ENCODE peak calls at places on chromosomes 16 and 17, in five cellular contexts. D is activated T-cell treated with anti-CD3 and anti-CD28 coated beads for 1 hour; F is CD8-positive, alpha-beta T cell; H is GM03348; S is iPS DF 6.9. X is an unnamed sample.

GRCh38 chr16:66344533-66345145 is 21.9 kb upstream of the CDH5 start:
- DNase-seq in D (peak), F (no peak), H (peak), S (no peak), X (no peak)

GRCh38 chr17:15741624-15742023 is 9.5 kb downstream of the TBC1D26 start:
- DNase-seq in D (no peak), F (no peak), H (peak), S (no peak), X (no peak)

GRCh38 chr17:4444782-4445473 is 11.2 kb downstream of the SPNS3 start:
- DNase-seq in D (no peak), F (no peak), H (no peak), S (no peak), X (peak)

GRCh38 chr17:28467456-28468025 is 5.9 kb upstream of the SLC13A2 start:
- DNase-seq in D (no peak), F (no peak), H (peak), S (no peak), X (no peak)

GRCh38 chr16:84509032-84509950 is 4.8 kb upstream of the MEAK7 start:
- DNase-seq in D (no peak), F (no peak), H (no peak), S (no peak), X (peak)

GRCh38 chr16:4940719-4941118 is 3.8 kb upstream of the PPL start:
- DNase-seq in D (no peak), F (no peak), H (no peak), S (no peak), X (no peak)

GRCh38 chr16:84838383-84838948 is 18.7 kb downstream of the CRISPLD2 start:
- DNase-seq in D (no peak), F (no peak), H (no peak), S (no peak), X (no peak)

GRCh38 chr16:77873066-77873465 is 84.7 kb downstream of the VAT1L start:
- DNase-seq in D (no peak), F (no peak), H (no peak), S (no peak), X (no peak)

GRCh38 chr17:50638851-50639767 is 4.4 kb downstream of the ABCC3 start:
- DNase-seq in D (no peak), F (no peak), H (peak), S (no peak), X (no peak)

GRCh38 chr16:75758215-75758614 is 31.9 kb upstream of the CPHXL start:
- DNase-seq in D (no peak), F (no peak), H (peak), S (no peak), X (no peak)

GRCh38 chr16:85844786-85845185 is 45.3 kb downstream of the COX4I1 start:
- DNase-seq in D (no peak), F (no peak), H (no peak), S (no peak), X (no peak)

GRCh38 chr16:3882531-3882930 is 2.0 kb upstream of the CREBBP start:
- DNase-seq in D (no peak), F (no peak), H (no peak), S (no peak), X (no peak)

GRCh38 chr17:45438931-45439610 is 6.4 kb upstream of the ARHGAP27 start:
- DNase-seq in D (no peak), F (no peak), H (no peak), S (no peak), X (no peak)

GRCh38 chr16:51393381-51394005 is 242.4 kb upstream of the SALL1 start:
- DNase-seq in D (no peak), F (no peak), H (no peak), S (no peak), X (no peak)

GRCh38 chr16:88382491-88383400 is at the start of gene ZNF469:
- DNase-seq in D (no peak), F (no peak), H (peak), S (no peak), X (peak)

GRCh38 chr17:48500435-48501426 is 30.1 kb downstream of the HOXB1 start:
- DNase-seq in D (no peak), F (no peak), H (peak), S (no peak), X (no peak)

GRCh38 chr17:70171159-70171558 is 1.8 kb downstream of the KCNJ2 start:
- DNase-seq in D (no peak), F (no peak), H (no peak), S (no peak), X (no peak)

GRCh38 chr17:19312406-19312805 is 50.1 kb downstream of the B9D1 start:
- DNase-seq in D (no peak), F (no peak), H (no peak), S (no peak), X (no peak)

GRCh38 chr16:56625140-56625942 is at the start of gene MT1E:
- DNase-seq in D (no peak), F (no peak), H (peak), S (no peak), X (no peak)

GRCh38 chr16:65672960-65673359 is 551.1 kb upstream of the CDH11 start:
- DNase-seq in D (no peak), F (no peak), H (peak), S (no peak), X (no peak)

GRCh38 chr17:56624947-56625346 is 31.4 kb downstream of the NOG start:
- DNase-seq in D (no peak), F (no peak), H (no peak), S (no peak), X (no peak)

GRCh38 chr16:2284797-2285576 is 17.1 kb upstream of the RNPS1 start:
- DNase-seq in D (no peak), F (no peak), H (no peak), S (no peak), X (no peak)

GRCh38 chr17:72565758-72566157 is 444.9 kb downstream of the SOX9 start:
- DNase-seq in D (no peak), F (no peak), H (no peak), S (no peak), X (no peak)

X was measured in CD14-positive monocyte.